ENCODE peak calls at places on chromosome 7, in ten cellular contexts. K, Y, W, O, P, A, I, Z, R and V are unnamed samples.

GRCh38 chr7:126698446-126698845 is 554.3 kb downstream of the GRM8 start:
- DNase-seq in K (no peak), Y (no peak), W (no peak), O (no peak), P (no peak), A (no peak), I (no peak), Z (peak; percentile 2), R (no peak), V (no peak)

GRCh38 chr7:24152356-24152755 is 131.6 kb upstream of the NPY start:
- DNase-seq in K (no peak), Y (no peak), W (no peak), O (no peak), P (no peak), A (no peak), I (no peak), Z (peak; percentile 5), R (no peak), V (no peak)

GRCh38 chr7:32048970-32049369 is 21.2 kb downstream of the PDE1C start:
- DNase-seq in K (no peak), Y (no peak), W (no peak), O (no peak), P (no peak), A (no peak), I (no peak), Z (no peak), R (no peak), V (no peak)

GRCh38 chr7:117724898-117725297 is 148.3 kb downstream of the CTTNBP2 start:
- DNase-seq in K (no peak), Y (no peak), W (no peak), O (no peak), P (no peak), A (no peak), I (no peak), Z (no peak), R (no peak), V (no peak)

GRCh38 chr7:28749673-28750072 is 208.5 kb downstream of the TRIL start:
- DNase-seq in K (no peak), Y (no peak), W (no peak), O (no peak), P (no peak), A (no peak), I (no peak), Z (no peak), R (no peak), V (no peak)

GRCh38 chr7:137656227-137656849 is 190.4 kb downstream of the DGKI start:
- DNase-seq in K (peak; percentile 77), Y (peak; percentile 59), W (peak; percentile 71), O (peak; percentile 79), P (peak; percentile 81), A (peak; percentile 64), I (no peak), Z (peak; percentile 37), R (peak; percentile 75), V (peak; percentile 75)

GRCh38 chr7:116697152-116697551 is 25.2 kb downstream of the MET start:
- DNase-seq in K (no peak), Y (no peak), W (no peak), O (no peak), P (no peak), A (no peak), I (no peak), Z (no peak), R (no peak), V (no peak)

GRCh38 chr7:55733584-55733983 is 129.0 kb downstream of the SEPTIN14 start:
- DNase-seq in K (no peak), Y (no peak), W (no peak), O (no peak), P (no peak), A (no peak), I (no peak), Z (peak; percentile 26), R (no peak), V (no peak)

GRCh38 chr7:142567201-142567600 is 182.1 kb upstream of the PRSS1 start:
- DNase-seq in K (no peak), Y (no peak), W (no peak), O (no peak), P (no peak), A (no peak), I (no peak), Z (no peak), R (no peak), V (no peak)

GRCh38 chr7:74068378-74069085 is 15.1 kb upstream of the LIMK1 start:
- DNase-seq in K (no peak), Y (no peak), W (peak; percentile 44), O (no peak), P (no peak), A (peak; percentile 36), I (no peak), Z (no peak), R (no peak), V (no peak)

GRCh38 chr7:22858640-22859561 is 36.3 kb upstream of the TOMM7 start:
- DNase-seq in K (no peak), Y (no peak), W (no peak), O (no peak), P (no peak), A (no peak), I (peak; percentile 98), Z (peak; percentile 69), R (peak; percentile 61), V (no peak)

GRCh38 chr7:156456032-156456431 is 184.5 kb upstream of the RNF32 start:
- DNase-seq in K (no peak), Y (no peak), W (no peak), O (no peak), P (no peak), A (no peak), I (no peak), Z (no peak), R (no peak), V (no peak)

GRCh38 chr7:156458011-156458410 is 182.6 kb upstream of the RNF32 start:
- DNase-seq in K (no peak), Y (no peak), W (no peak), O (no peak), P (no peak), A (no peak), I (no peak), Z (no peak), R (no peak), V (no peak)

GRCh38 chr7:156459582-156459981 is 181.0 kb upstream of the RNF32 start:
- DNase-seq in K (no peak), Y (no peak), W (no peak), O (no peak), P (no peak), A (no peak), I (no peak), Z (no peak), R (no peak), V (no peak)

GRCh38 chr7:156459067-156459466 is 181.5 kb upstream of the RNF32 start:
- DNase-seq in K (no peak), Y (no peak), W (no peak), O (no peak), P (no peak), A (no peak), I (no peak), Z (no peak), R (no peak), V (no peak)

DNA sequence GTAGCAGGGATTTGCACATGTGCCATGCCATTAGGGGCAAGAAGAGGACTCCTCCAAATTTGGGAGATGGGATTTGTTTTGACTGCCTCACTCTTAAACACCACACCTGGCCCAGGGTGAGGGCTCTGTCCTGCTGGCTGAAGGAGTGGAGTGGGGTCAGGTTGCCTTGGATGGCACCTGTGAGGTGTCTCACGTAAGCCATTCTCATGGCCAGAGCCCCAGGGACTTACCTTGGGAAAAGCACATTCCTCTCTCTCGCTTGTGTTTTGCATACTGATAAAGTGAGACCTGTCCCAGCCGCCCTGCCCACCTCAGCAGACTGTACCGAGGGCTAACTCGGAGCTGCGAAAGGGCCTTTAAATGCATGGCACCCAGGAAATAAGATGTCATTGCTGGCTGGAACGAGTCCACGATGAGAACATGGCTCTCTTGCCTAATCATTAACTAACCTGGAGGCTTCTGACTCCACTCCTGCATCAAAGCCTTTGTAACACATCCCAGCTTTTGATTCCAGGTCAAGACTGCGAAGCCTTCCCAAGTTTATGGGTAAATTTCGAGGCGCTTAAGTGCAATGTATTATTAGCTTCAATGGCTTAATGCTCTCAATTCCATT is 184.0 kb upstream of the RNF32 start:
- DNase-seq in K (no peak), Y (peak; percentile 60), W (no peak), O (no peak), P (no peak), A (no peak), I (no peak), Z (no peak), R (no peak), V (no peak)
- H3K27me3 ChIP-seq in K (peaks cover 33% of the 10 kb centered on the region), Y (peaks cover 1% of the 10 kb centered on the region), W (no peaks in the 10 kb centered on the region), O (peaks cover 32% of the 10 kb centered on the region), P (no peaks in the 10 kb centered on the region), A (no peaks in the 10 kb centered on the region), I (no peaks in the 10 kb centered on the region), Z (no peaks in the 10 kb centered on the region), R (peaks cover 100% of the 10 kb centered on the region), V (no peaks in the 10 kb centered on the region)

DNA sequence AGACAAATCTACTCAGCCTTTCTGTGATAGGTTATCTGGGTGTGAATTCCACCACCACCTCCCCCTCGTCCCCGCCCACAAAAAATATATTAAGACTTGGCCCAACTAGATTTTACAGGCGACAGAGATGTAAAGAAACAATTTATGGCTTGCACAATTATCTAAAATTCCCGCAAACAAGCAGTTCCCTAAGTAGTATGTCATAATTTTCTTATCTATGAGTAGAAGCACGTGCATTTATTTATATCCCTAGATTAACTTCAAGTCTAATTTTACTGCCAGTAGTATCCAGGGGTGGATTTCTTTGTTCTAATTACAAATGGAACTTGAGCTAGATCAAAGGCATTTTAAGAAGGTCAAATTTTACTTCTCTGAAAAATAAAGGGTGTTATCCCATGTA is 1.7 kb downstream of the TSPAN12 start:
- DNase-seq in K (no peak), Y (no peak), W (no peak), O (no peak), P (no peak), A (no peak), I (no peak), Z (no peak), R (no peak), V (no peak)
- H3K4me3 ChIP-seq in K (peak overlapping the region; percentile 74), Y (no peak overlapping the region), W (no peak overlapping the region), O (peak overlapping the region; percentile 71), P (peak overlapping the region; percentile 79), A (peak overlapping the region; percentile 70), I (no peak overlapping the region), Z (peak overlapping the region; percentile 73), R (no peak overlapping the region), V (peak overlapping the region; percentile 52)

DNA sequence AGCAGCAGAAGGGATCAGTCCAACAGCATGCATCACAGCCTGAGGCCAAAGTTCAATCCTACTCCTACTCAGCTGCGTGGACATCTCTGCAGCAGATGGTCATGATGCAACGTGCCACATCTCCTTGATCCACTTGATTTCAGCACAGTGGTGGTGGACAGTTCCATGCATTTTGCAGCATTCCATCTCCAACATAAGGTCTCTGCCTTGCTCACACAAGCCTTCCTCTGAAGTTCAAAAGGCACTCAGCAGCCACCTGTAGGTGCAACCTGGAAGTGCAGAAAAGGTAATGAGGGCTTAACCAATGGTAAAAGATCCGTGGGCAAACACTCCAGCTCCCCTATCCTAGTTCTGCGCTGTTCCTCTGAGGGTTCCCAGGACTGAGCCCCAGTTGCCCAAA is 57.5 kb upstream of the CHCHD3 start:
- DNase-seq in K (no peak), Y (peak; percentile 52), W (no peak), O (no peak), P (no peak), A (no peak), I (no peak), Z (peak; percentile 14), R (peak; percentile 4), V (no peak)
- TF ChIP-seq CTCF in K (no peak), Y (no peak), W (no peak), O (peak; percentile 13), P (no peak), A (peak; percentile 6), I (no peak), Z (peak; percentile 49), R (peak; percentile 19), V (no peak)

GRCh38 chr7:88758355-88759215 is 915 bp upstream of the ZNF804B start:
- DNase-seq in K (peak; percentile 18), Y (no peak), W (peak; percentile 29), O (no peak), P (no peak), A (no peak), I (no peak), Z (no peak), R (no peak), V (peak; percentile 50)
- H3K27me3 ChIP-seq in K (peaks cover 70% of the 10 kb centered on the region), Y (no peaks in the 10 kb centered on the region), W (no peaks in the 10 kb centered on the region), O (peaks cover 79% of the 10 kb centered on the region), P (peaks cover 36% of the 10 kb centered on the region), A (peaks cover 10% of the 10 kb centered on the region), I (peaks cover 3% of the 10 kb centered on the region), Z (peaks cover 23% of the 10 kb centered on the region), R (no peaks in the 10 kb centered on the region), V (no peaks in the 10 kb centered on the region)